ENCODE peak calls at places on chromosome 1, in eight cellular contexts. One of them, this sample, is unnamed.

GRCh38 chr1:156747737-156748669 is 3.5 kb downstream of the HDGF start:
- DNase-seq in CD8-positive, alpha-beta T cell: no peak
- DNase-seq in neural progenitor cell: peak
- DNase-seq in upper lobe of right lung: no peak
- DNase-seq in NB4: no peak
- DNase-seq in thoracic aorta: no peak
- DNase-seq in NCI-H345: no peak
- DNase-seq in fibroblast of pulmonary artery: no peak
- DNase-seq in this sample: no peak

GRCh38 chr1:228838717-228839500 is 103.6 kb downstream of the RHOU start:
- DNase-seq in CD8-positive, alpha-beta T cell: peak
- DNase-seq in neural progenitor cell: no peak
- DNase-seq in upper lobe of right lung: no peak
- DNase-seq in NB4: peak
- DNase-seq in thoracic aorta: no peak
- DNase-seq in NCI-H345: no peak
- DNase-seq in fibroblast of pulmonary artery: peak
- DNase-seq in this sample: peak

GRCh38 chr1:167054946-167055630 is 35.1 kb downstream of the GPA33 start:
- DNase-seq in CD8-positive, alpha-beta T cell: no peak
- DNase-seq in neural progenitor cell: no peak
- DNase-seq in upper lobe of right lung: no peak
- DNase-seq in NB4: no peak
- DNase-seq in thoracic aorta: no peak
- DNase-seq in NCI-H345: no peak
- DNase-seq in fibroblast of pulmonary artery: no peak
- DNase-seq in this sample: no peak

GRCh38 chr1:185991266-185991665 is 257.1 kb downstream of the HMCN1 start:
- DNase-seq in CD8-positive, alpha-beta T cell: no peak
- DNase-seq in neural progenitor cell: no peak
- DNase-seq in upper lobe of right lung: no peak
- DNase-seq in NB4: no peak
- DNase-seq in thoracic aorta: no peak
- DNase-seq in NCI-H345: no peak
- DNase-seq in fibroblast of pulmonary artery: no peak
- DNase-seq in this sample: no peak

GRCh38 chr1:163706915-163707314 is 385.2 kb downstream of the NUF2 start:
- DNase-seq in CD8-positive, alpha-beta T cell: no peak
- DNase-seq in neural progenitor cell: no peak
- DNase-seq in upper lobe of right lung: no peak
- DNase-seq in NB4: peak
- DNase-seq in thoracic aorta: no peak
- DNase-seq in NCI-H345: no peak
- DNase-seq in fibroblast of pulmonary artery: no peak
- DNase-seq in this sample: no peak

GRCh38 chr1:164591858-164592257 is 32.9 kb downstream of the PBX1 start:
- DNase-seq in CD8-positive, alpha-beta T cell: no peak
- DNase-seq in neural progenitor cell: no peak
- DNase-seq in upper lobe of right lung: no peak
- DNase-seq in NB4: no peak
- DNase-seq in thoracic aorta: no peak
- DNase-seq in NCI-H345: no peak
- DNase-seq in fibroblast of pulmonary artery: peak
- DNase-seq in this sample: no peak

GRCh38 chr1:34868230-34869049 is 8.9 kb upstream of the SMIM12 start:
- DNase-seq in CD8-positive, alpha-beta T cell: no peak
- DNase-seq in neural progenitor cell: no peak
- DNase-seq in upper lobe of right lung: no peak
- DNase-seq in NB4: no peak
- DNase-seq in thoracic aorta: no peak
- DNase-seq in NCI-H345: no peak
- DNase-seq in fibroblast of pulmonary artery: no peak
- DNase-seq in this sample: no peak

GRCh38 chr1:166166400-166166699 is 451 bp downstream of the FAM78B start:
- DNase-seq in CD8-positive, alpha-beta T cell: no peak
- DNase-seq in neural progenitor cell: peak
- DNase-seq in upper lobe of right lung: no peak
- DNase-seq in NB4: no peak
- DNase-seq in thoracic aorta: no peak
- DNase-seq in NCI-H345: no peak
- DNase-seq in fibroblast of pulmonary artery: no peak
- DNase-seq in this sample: no peak

GRCh38 chr1:41890841-41891311 is 27.8 kb downstream of the HIVEP3 start:
- DNase-seq in CD8-positive, alpha-beta T cell: no peak
- DNase-seq in neural progenitor cell: no peak
- DNase-seq in upper lobe of right lung: no peak
- DNase-seq in NB4: no peak
- DNase-seq in thoracic aorta: no peak
- DNase-seq in NCI-H345: no peak
- DNase-seq in fibroblast of pulmonary artery: peak
- DNase-seq in this sample: no peak

GRCh38 chr1:33459766-33460543 is 12.5 kb upstream of the ZSCAN20 start:
- DNase-seq in CD8-positive, alpha-beta T cell: no peak
- DNase-seq in neural progenitor cell: no peak
- DNase-seq in upper lobe of right lung: no peak
- DNase-seq in NB4: no peak
- DNase-seq in thoracic aorta: no peak
- DNase-seq in NCI-H345: no peak
- DNase-seq in fibroblast of pulmonary artery: no peak
- DNase-seq in this sample: no peak

GRCh38 chr1:213613549-213613948 is 374.2 kb upstream of the PROX1 start:
- DNase-seq in CD8-positive, alpha-beta T cell: no peak
- DNase-seq in neural progenitor cell: no peak
- DNase-seq in upper lobe of right lung: no peak
- DNase-seq in NB4: no peak
- DNase-seq in thoracic aorta: no peak
- DNase-seq in NCI-H345: no peak
- DNase-seq in fibroblast of pulmonary artery: no peak
- DNase-seq in this sample: no peak

GRCh38 chr1:107076846-107077245 is 20.4 kb downstream of the PRMT6 start:
- DNase-seq in CD8-positive, alpha-beta T cell: no peak
- DNase-seq in neural progenitor cell: peak
- DNase-seq in upper lobe of right lung: no peak
- DNase-seq in NB4: peak
- DNase-seq in thoracic aorta: no peak
- DNase-seq in NCI-H345: no peak
- DNase-seq in fibroblast of pulmonary artery: no peak
- DNase-seq in this sample: peak

GRCh38 chr1:3652538-3653285 is 396 bp downstream of the TP73 start:
- DNase-seq in CD8-positive, alpha-beta T cell: no peak
- DNase-seq in neural progenitor cell: peak
- DNase-seq in upper lobe of right lung: peak
- DNase-seq in NB4: peak
- DNase-seq in thoracic aorta: no peak
- DNase-seq in NCI-H345: peak
- DNase-seq in fibroblast of pulmonary artery: no peak
- DNase-seq in this sample: no peak

GRCh38 chr1:179867493-179868330 is 9.9 kb downstream of the TOR1AIP2 start:
- DNase-seq in CD8-positive, alpha-beta T cell: peak
- DNase-seq in neural progenitor cell: peak
- DNase-seq in upper lobe of right lung: no peak
- DNase-seq in NB4: peak
- DNase-seq in thoracic aorta: no peak
- DNase-seq in NCI-H345: peak
- DNase-seq in fibroblast of pulmonary artery: peak
- DNase-seq in this sample: no peak

GRCh38 chr1:40592107-40592773 is 60.8 kb downstream of the ZNF684 start:
- DNase-seq in CD8-positive, alpha-beta T cell: no peak
- DNase-seq in neural progenitor cell: peak
- DNase-seq in upper lobe of right lung: no peak
- DNase-seq in NB4: peak
- DNase-seq in thoracic aorta: no peak
- DNase-seq in NCI-H345: peak
- DNase-seq in fibroblast of pulmonary artery: peak
- DNase-seq in this sample: no peak

GRCh38 chr1:244751271-244751895 is 84.1 kb upstream of the COX20 start:
- DNase-seq in CD8-positive, alpha-beta T cell: no peak
- DNase-seq in neural progenitor cell: no peak
- DNase-seq in upper lobe of right lung: peak
- DNase-seq in NB4: no peak
- DNase-seq in thoracic aorta: no peak
- DNase-seq in NCI-H345: peak
- DNase-seq in fibroblast of pulmonary artery: no peak
- DNase-seq in this sample: no peak

GRCh38 chr1:10598088-10598712 is 123.5 kb downstream of the PEX14 start:
- DNase-seq in CD8-positive, alpha-beta T cell: no peak
- DNase-seq in neural progenitor cell: peak
- DNase-seq in upper lobe of right lung: no peak
- DNase-seq in NB4: peak
- DNase-seq in thoracic aorta: no peak
- DNase-seq in NCI-H345: no peak
- DNase-seq in fibroblast of pulmonary artery: no peak
- DNase-seq in this sample: no peak

GRCh38 chr1:198128528-198128927 is 28.3 kb upstream of the NEK7 start:
- DNase-seq in CD8-positive, alpha-beta T cell: no peak
- DNase-seq in neural progenitor cell: no peak
- DNase-seq in upper lobe of right lung: no peak
- DNase-seq in NB4: no peak
- DNase-seq in thoracic aorta: no peak
- DNase-seq in NCI-H345: no peak
- DNase-seq in fibroblast of pulmonary artery: no peak
- DNase-seq in this sample: no peak

GRCh38 chr1:64487061-64487460 is 17.1 kb downstream of the CACHD1 start:
- DNase-seq in CD8-positive, alpha-beta T cell: no peak
- DNase-seq in neural progenitor cell: no peak
- DNase-seq in upper lobe of right lung: no peak
- DNase-seq in NB4: no peak
- DNase-seq in thoracic aorta: no peak
- DNase-seq in NCI-H345: no peak
- DNase-seq in fibroblast of pulmonary artery: no peak
- DNase-seq in this sample: no peak

GRCh38 chr1:228150021-228150457 is 309 bp downstream of the GJC2 start:
- DNase-seq in CD8-positive, alpha-beta T cell: no peak
- DNase-seq in neural progenitor cell: no peak
- DNase-seq in upper lobe of right lung: peak
- DNase-seq in NB4: no peak
- DNase-seq in thoracic aorta: no peak
- DNase-seq in NCI-H345: no peak
- DNase-seq in fibroblast of pulmonary artery: no peak
- DNase-seq in this sample: no peak

GRCh38 chr1:222054416-222054815 is 312.5 kb upstream of the DUSP10 start:
- DNase-seq in CD8-positive, alpha-beta T cell: no peak
- DNase-seq in neural progenitor cell: no peak
- DNase-seq in upper lobe of right lung: no peak
- DNase-seq in NB4: no peak
- DNase-seq in thoracic aorta: no peak
- DNase-seq in NCI-H345: no peak
- DNase-seq in fibroblast of pulmonary artery: no peak
- DNase-seq in this sample: no peak

GRCh38 chr1:161200992-161201827 is 957 bp upstream of the NDUFS2 start:
- DNase-seq in CD8-positive, alpha-beta T cell: no peak
- DNase-seq in neural progenitor cell: no peak
- DNase-seq in upper lobe of right lung: no peak
- DNase-seq in NB4: peak
- DNase-seq in thoracic aorta: no peak
- DNase-seq in NCI-H345: no peak
- DNase-seq in fibroblast of pulmonary artery: peak
- DNase-seq in this sample: peak

GRCh38 chr1:43844114-43844513 is 89.5 kb upstream of the ARTN start:
- DNase-seq in CD8-positive, alpha-beta T cell: no peak
- DNase-seq in neural progenitor cell: no peak
- DNase-seq in upper lobe of right lung: no peak
- DNase-seq in NB4: peak
- DNase-seq in thoracic aorta: no peak
- DNase-seq in NCI-H345: no peak
- DNase-seq in fibroblast of pulmonary artery: no peak
- DNase-seq in this sample: no peak

GRCh38 chr1:94578856-94579255 is 37.3 kb upstream of the F3 start:
- DNase-seq in CD8-positive, alpha-beta T cell: no peak
- DNase-seq in neural progenitor cell: no peak
- DNase-seq in upper lobe of right lung: no peak
- DNase-seq in NB4: no peak
- DNase-seq in thoracic aorta: no peak
- DNase-seq in NCI-H345: no peak
- DNase-seq in fibroblast of pulmonary artery: peak
- DNase-seq in this sample: no peak

GRCh38 chr1:220363196-220363831 is 91.1 kb upstream of the RAB3GAP2 start:
- DNase-seq in CD8-positive, alpha-beta T cell: no peak
- DNase-seq in neural progenitor cell: no peak
- DNase-seq in upper lobe of right lung: no peak
- DNase-seq in NB4: no peak
- DNase-seq in thoracic aorta: no peak
- DNase-seq in NCI-H345: no peak
- DNase-seq in fibroblast of pulmonary artery: no peak
- DNase-seq in this sample: no peak

GRCh38 chr1:183822081-183822611 is 17.2 kb downstream of the RGL1 start:
- DNase-seq in CD8-positive, alpha-beta T cell: no peak
- DNase-seq in neural progenitor cell: no peak
- DNase-seq in upper lobe of right lung: no peak
- DNase-seq in NB4: no peak
- DNase-seq in thoracic aorta: no peak
- DNase-seq in NCI-H345: no peak
- DNase-seq in fibroblast of pulmonary artery: peak
- DNase-seq in this sample: no peak

GRCh38 chr1:110557481-110557880 is 38.5 kb upstream of the KCNA10 start:
- DNase-seq in CD8-positive, alpha-beta T cell: no peak
- DNase-seq in neural progenitor cell: no peak
- DNase-seq in upper lobe of right lung: no peak
- DNase-seq in NB4: no peak
- DNase-seq in thoracic aorta: no peak
- DNase-seq in NCI-H345: no peak
- DNase-seq in fibroblast of pulmonary artery: no peak
- DNase-seq in this sample: no peak

This sample was measured in AG04450.